ENCODE peak calls at places on chromosome 12, in nine cellular contexts. M, L, J, E, I, X, P, O and Q are unnamed samples.

GRCh38 chr12:127899981-127900380 is 367.0 kb upstream of the TMEM132C start:
- DNase-seq in I (no peak), M (peak), P (no peak), X (no peak), E (no peak), O (no peak), J (no peak), L (no peak), Q (no peak)

GRCh38 chr12:24500466-24501232 is 448.3 kb downstream of the BCAT1 start:
- DNase-seq in I (peak), X (no peak), P (no peak), O (no peak), J (no peak), L (no peak), E (no peak), M (no peak), Q (no peak)

GRCh38 chr12:45208604-45209487 is 7.0 kb upstream of the ANO6 start:
- DNase-seq in J (no peak), E (no peak), L (no peak), P (no peak), I (peak), X (no peak), M (peak), O (no peak), Q (no peak)

GRCh38 chr12:95574799-95575452 is 23.6 kb upstream of the USP44 start:
- DNase-seq in E (no peak), L (no peak), I (peak), P (no peak), J (no peak), X (no peak), M (peak), O (no peak), Q (no peak)

GRCh38 chr12:132290203-132290540 is 39.2 kb downstream of the GALNT9 start:
- DNase-seq in I (no peak), X (no peak), E (no peak), P (no peak), M (no peak), L (no peak), O (no peak), J (no peak), Q (no peak)

GRCh38 chr12:124622326-124622725 is 54.9 kb upstream of the NCOR2 start:
- DNase-seq in I (no peak), L (no peak), M (no peak), P (no peak), O (no peak), X (peak), E (no peak), J (no peak), Q (no peak)

GRCh38 chr12:27226319-27226984 is 17.6 kb upstream of the STK38L start:
- DNase-seq in X (no peak), O (no peak), M (no peak), J (no peak), L (no peak), E (no peak), I (no peak), P (no peak), Q (no peak)

GRCh38 chr12:94566345-94566744 is 84.0 kb downstream of the TMCC3 start:
- DNase-seq in J (no peak), I (no peak), X (no peak), O (no peak), M (peak), E (no peak), L (no peak), P (no peak), Q (no peak)

GRCh38 chr12:85823436-85824179 is 12.6 kb downstream of the RASSF9 start:
- DNase-seq in M (no peak), X (no peak), O (no peak), E (no peak), J (no peak), L (no peak), P (peak), I (peak), Q (no peak)

GRCh38 chr12:92085040-92085439 is 60.6 kb downstream of the BTG1 start:
- DNase-seq in X (no peak), J (no peak), O (no peak), M (no peak), L (no peak), P (no peak), E (no peak), I (no peak), Q (no peak)

GRCh38 chr12:52399756-52400155 is 6.4 kb downstream of the KRT82 start:
- DNase-seq in M (no peak), E (no peak), O (no peak), J (no peak), I (no peak), P (no peak), L (no peak), X (no peak), Q (no peak)

GRCh38 chr12:26845984-26846383 is 13.0 kb upstream of the ITPR2 start:
- DNase-seq in X (no peak), P (peak), I (peak), E (peak), O (no peak), J (no peak), M (peak), L (no peak), Q (no peak)

GRCh38 chr12:94193168-94193567 is 44.8 kb downstream of the PLXNC1 start:
- DNase-seq in M (peak), X (no peak), L (no peak), I (no peak), O (no peak), P (no peak), J (no peak), E (no peak), Q (no peak)

GRCh38 chr12:49730568-49731101 is 10.7 kb upstream of the TMBIM6 start:
- DNase-seq in O (no peak), I (no peak), P (no peak), X (no peak), L (no peak), E (no peak), J (no peak), M (no peak), Q (no peak)

GRCh38 chr12:7108042-7108927 is 729 bp downstream of the C1RL start:
- DNase-seq in O (peak), M (peak), X (peak), I (peak), E (peak), P (no peak), J (peak), L (peak), Q (peak)

GRCh38 chr12:46260153-46260912 is 8.5 kb downstream of the SLC38A1 start:
- DNase-seq in L (no peak), X (no peak), O (no peak), I (peak), J (no peak), E (no peak), P (peak), M (no peak), Q (no peak)

GRCh38 chr12:7289743-7290142 is 14.1 kb upstream of the ACSM4 start:
- DNase-seq in J (no peak), P (no peak), L (no peak), E (no peak), I (no peak), X (no peak), O (no peak), M (no peak), Q (no peak)

GRCh38 chr12:71439613-71440392 is at the start of gene LGR5:
- DNase-seq in M (no peak), L (no peak), E (no peak), X (no peak), O (peak), P (no peak), I (peak), J (no peak), Q (no peak)

GRCh38 chr12:49762468-49762847 is 21.1 kb downstream of the TMBIM6 start:
- DNase-seq in M (peak), O (no peak), I (no peak), E (no peak), X (no peak), P (no peak), J (no peak), L (no peak), Q (peak)